ENCODE peak calls at places on chromosomes 11 and 22, in four cellular contexts. O, H, M and V are unnamed samples.

GRCh38 chr11:2940930-2941821 is 12.0 kb upstream of the PHLDA2 start:
- DNase-seq in M (no peak), H (no peak), O (no peak), V (no peak)

GRCh38 chr11:85697747-85698146 is 11.8 kb upstream of the CCDC89 start:
- DNase-seq in O (no peak), H (no peak), M (no peak), V (no peak)

GRCh38 chr11:131302831-131303230 is 67.6 kb upstream of the NTM start:
- DNase-seq in O (no peak), H (no peak), M (no peak), V (no peak)

GRCh38 chr11:59186130-59186594 is 14.2 kb downstream of the DTX4 start:
- DNase-seq in M (no peak), H (no peak), O (no peak), V (peak; percentile 84)

GRCh38 chr11:130180491-130180890 is 20.9 kb downstream of the ST14 start:
- DNase-seq in O (no peak), H (peak; percentile 39), M (no peak), V (no peak)

GRCh38 chr11:118436639-118437045 is 350 bp downstream of the KMT2A start:
- DNase-seq in M (no peak), O (no peak), H (peak; percentile 21), V (no peak)

GRCh38 chr11:44065851-44066731 is at the start of gene ACCS:
- DNase-seq in O (peak; percentile 85), H (peak; percentile 87), M (peak; percentile 70), V (peak; percentile 90)

GRCh38 chr22:38135133-38135706 is 24.7 kb upstream of the BAIAP2L2 start:
- DNase-seq in H (peak; percentile 90), M (no peak), O (no peak), V (no peak)

GRCh38 chr22:49536571-49537131 is 291.0 kb downstream of the BRD1 start:
- DNase-seq in O (peak; percentile 78), H (no peak), M (no peak), V (no peak)

GRCh38 chr11:69002101-69002742 is 10.8 kb downstream of the MRGPRF start:
- DNase-seq in O (no peak), H (no peak), M (no peak), V (no peak)

GRCh38 chr22:48366056-48366455 is 1461.6 kb downstream of the BRD1 start:
- DNase-seq in O (no peak), H (no peak), M (no peak), V (no peak)

GRCh38 chr11:12684821-12685220 is 10.6 kb downstream of the TEAD1 start:
- DNase-seq in O (no peak), M (no peak), H (no peak), V (no peak)

GRCh38 chr11:123137496-123138270 is 57.4 kb downstream of the CLMP start:
- DNase-seq in M (no peak), O (peak; percentile 34), H (peak; percentile 75), V (no peak)

GRCh38 chr22:46148885-46149492 is 1.3 kb upstream of the PPARA start:
- DNase-seq in O (no peak), H (no peak), M (no peak), V (no peak)

GRCh38 chr11:2109541-2110019 is 29.6 kb downstream of the IGF2 start:
- DNase-seq in M (no peak), H (no peak), O (no peak), V (no peak)

GRCh38 chr11:36412781-36413383 is 97.2 kb downstream of the TRAF6 start:
- DNase-seq in O (no peak), H (peak; percentile 87), M (no peak), V (no peak)

GRCh38 chr11:18671246-18671645 is 27.3 kb upstream of the TMEM86A start:
- DNase-seq in M (no peak), O (no peak), H (no peak), V (no peak)

GRCh38 chr11:68447015-68447801 is 13.3 kb upstream of the PPP6R3 start:
- DNase-seq in H (peak; percentile 51), O (peak; percentile 49), M (no peak), V (peak; percentile 87)

GRCh38 chr22:40247976-40248375 is 70.3 kb downstream of the TNRC6B start:
- DNase-seq in H (no peak), M (no peak), O (no peak), V (no peak)

GRCh38 chr11:121035823-121036222 is 11.9 kb downstream of the TBCEL start:
- DNase-seq in H (no peak), M (peak; percentile 28), O (no peak), V (no peak)

GRCh38 chr11:111694851-111695250 is 71.3 kb downstream of the PPP2R1B start:
- DNase-seq in H (peak; percentile 99), O (no peak), M (no peak), V (peak; percentile 29)

GRCh38 chr11:10410106-10410843 is 44.8 kb upstream of the AMPD3 start:
- DNase-seq in O (no peak), H (no peak), M (no peak), V (no peak)

GRCh38 chr11:10409207-10409661 is 45.8 kb upstream of the AMPD3 start:
- DNase-seq in H (no peak), O (no peak), M (no peak), V (no peak)

GRCh38 chr11:10405858-10406592 is 49.0 kb upstream of the AMPD3 start:
- DNase-seq in H (peak; percentile 92), M (peak; percentile 4), O (peak; percentile 31), V (peak; percentile 81)

GRCh38 chr11:10407749-10408472 is 47.2 kb upstream of the AMPD3 start:
- DNase-seq in H (no peak), O (no peak), M (no peak), V (no peak)

DNA sequence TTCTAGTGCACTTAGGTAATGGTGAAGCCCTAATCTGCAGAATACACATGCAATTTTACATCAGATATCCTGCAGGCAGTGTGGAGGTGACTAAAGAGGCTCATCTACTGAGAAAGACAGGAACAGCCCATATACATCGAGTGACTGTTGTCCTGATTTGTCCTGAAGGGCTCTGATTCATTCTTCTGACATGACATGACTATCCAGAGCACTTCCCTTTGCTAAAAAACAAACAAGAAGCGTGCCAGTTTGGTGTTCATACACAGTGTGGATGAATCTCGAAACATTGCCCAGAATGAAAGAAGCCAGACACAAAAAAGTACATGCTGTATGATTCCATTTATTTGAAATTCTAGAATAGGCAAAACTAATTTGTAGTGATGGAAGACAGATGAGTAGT is 48.0 kb upstream of the AMPD3 start:
- DNase-seq in O (no peak), M (no peak), H (peak; percentile 63), V (peak; percentile 39)
- TF ChIP-seq CHD1 in O (no peak), M (no peak), H (no peak), V (no peak)

DNA sequence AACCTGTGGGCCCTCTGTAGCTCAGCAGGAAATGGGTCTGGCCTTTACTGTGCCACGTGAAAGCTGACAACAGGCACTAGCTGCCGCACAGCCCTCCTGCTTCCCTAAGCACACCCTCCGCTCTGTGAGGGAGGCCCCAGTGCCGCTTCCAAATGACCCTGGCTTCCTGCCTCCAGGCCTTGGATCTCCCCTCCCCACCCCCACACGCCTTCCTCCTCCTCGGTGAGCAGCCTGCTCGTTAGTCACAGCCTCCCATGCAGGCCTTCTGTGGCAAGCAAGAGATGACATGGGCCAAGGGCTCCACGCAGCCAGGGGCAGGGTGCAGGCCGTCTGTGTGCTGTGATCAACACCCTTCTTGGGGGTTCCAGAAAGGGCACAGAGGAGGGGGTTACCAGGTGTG is 15.3 kb upstream of the RASL10A start:
- DNase-seq in H (peak; percentile 77), O (no peak), M (no peak), V (no peak)
- TF ChIP-seq CHD1 in H (no peak), O (no peak), M (no peak), V (no peak)

GRCh38 chr11:72641522-72641899 is 32.7 kb downstream of the PDE2A start:
- DNase-seq in M (no peak), H (no peak), O (no peak), V (no peak)

GRCh38 chr11:72642815-72643511 is 31.3 kb downstream of the PDE2A start:
- DNase-seq in M (no peak), O (peak; percentile 19), H (peak; percentile 11), V (peak; percentile 83)

GRCh38 chr11:72639475-72640375 is 34.5 kb downstream of the PDE2A start:
- DNase-seq in H (no peak), O (no peak), M (no peak), V (no peak)

GRCh38 chr11:72643547-72643946 is 30.7 kb downstream of the PDE2A start:
- DNase-seq in H (no peak), O (no peak), M (no peak), V (no peak)

GRCh38 chr11:72641900-72642814 is 32.1 kb downstream of the PDE2A start:
- DNase-seq in O (no peak), H (no peak), M (no peak), V (peak; percentile 57)
- TF ChIP-seq CHD1 in O (no peak), H (no peak), M (no peak), V (no peak)

GRCh38 chr22:43789452-43789851 is 22.7 kb downstream of the EFCAB6 start:
- DNase-seq in H (peak; percentile 99), O (no peak), M (no peak), V (no peak)
- TF ChIP-seq CHD1 in H (no peak), O (no peak), M (no peak), V (no peak)

GRCh38 chr11:128929991-128930390 is 12.7 kb downstream of the TP53AIP1 start:
- DNase-seq in O (no peak), M (no peak), H (peak; percentile 73), V (no peak)

GRCh38 chr11:128927683-128928336 is 14.9 kb downstream of the TP53AIP1 start:
- DNase-seq in M (no peak), H (no peak), O (no peak), V (no peak)

GRCh38 chr11:128929468-128929867 is 13.2 kb downstream of the TP53AIP1 start:
- DNase-seq in M (no peak), O (no peak), H (peak; percentile 18), V (no peak)

GRCh38 chr11:128927108-128927461 is 15.6 kb downstream of the TP53AIP1 start:
- DNase-seq in O (no peak), M (no peak), H (no peak), V (no peak)

DNA sequence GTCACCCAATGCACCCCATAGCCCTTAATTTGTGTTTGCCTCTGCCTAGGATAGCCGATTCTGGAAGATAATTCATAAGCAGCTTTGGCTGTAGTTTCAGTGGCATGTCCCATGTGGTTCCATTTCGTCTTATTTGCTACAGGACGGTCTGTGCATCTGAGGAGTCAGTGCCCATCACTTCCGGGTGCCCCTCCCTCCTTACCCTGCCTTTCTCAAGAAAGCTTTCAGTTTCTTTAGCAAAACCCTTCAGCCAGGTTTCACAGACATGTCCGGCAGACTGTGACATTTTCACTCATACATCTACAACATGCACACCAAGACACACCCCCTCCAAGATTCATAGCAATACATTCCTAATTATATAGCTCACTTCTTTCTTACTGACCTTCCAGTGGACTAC is 14.3 kb downstream of the TP53AIP1 start:
- DNase-seq in H (peak; percentile 24), M (peak; percentile 65), O (no peak), V (no peak)
- TF ChIP-seq CHD1 in H (no peak), M (no peak), O (no peak), V (no peak)